ENCODE peak calls at places on chromosomes 1 and 21, in five cellular contexts. G, R, I, L and B are unnamed samples.

GRCh38 chr1:187413770-187414169 is 585.0 kb downstream of the PLA2G4A start:
- DNase-seq in G (no peak), R (no peak), I (no peak), L (no peak), B (no peak)

GRCh38 chr21:45550552-45551210 is 8.4 kb upstream of the SLC19A1 start:
- DNase-seq in G (no peak), R (peak; percentile 28), I (no peak), L (peak; percentile 86), B (peak; percentile 54)

GRCh38 chr1:9960705-9961562 is 17.7 kb downstream of the NMNAT1 start:
- DNase-seq in G (no peak), R (peak; percentile 15), I (no peak), L (no peak), B (no peak)

GRCh38 chr1:26112407-26112775 is 767 bp downstream of the PDIK1L start:
- DNase-seq in G (no peak), R (no peak), I (no peak), L (no peak), B (no peak)

GRCh38 chr1:20138346-20138745 is 777 bp upstream of the PLA2G2F start:
- DNase-seq in G (no peak), R (no peak), I (no peak), L (peak; percentile 44), B (no peak)

GRCh38 chr1:176033474-176033873 is 173.6 kb downstream of the COP1 start:
- DNase-seq in G (no peak), R (no peak), I (no peak), L (no peak), B (no peak)

GRCh38 chr1:206809504-206810084 is 37.3 kb upstream of the IL10 start:
- DNase-seq in G (no peak), R (peak; percentile 36), I (peak; percentile 16), L (no peak), B (no peak)

GRCh38 chr1:32208891-32209309 is at the start of gene DCDC2B:
- DNase-seq in G (peak; percentile 32), R (peak; percentile 85), I (no peak), L (no peak), B (no peak)

GRCh38 chr1:221430133-221430960 is 311.5 kb downstream of the DUSP10 start:
- DNase-seq in G (no peak), R (no peak), I (no peak), L (no peak), B (no peak)

GRCh38 chr1:205534444-205534985 is 30.0 kb downstream of the CDK18 start:
- DNase-seq in G (no peak), R (no peak), I (no peak), L (peak; percentile 62), B (no peak)